ENCODE peak calls at places on chromosomes 4 and X, in six cellular contexts. One of them, this sample, is unnamed.

GRCh38 chr4:17809667-17810066 is 890 bp downstream of the DCAF16 start:
- DNase-seq in Peyer's patch: no peak
- DNase-seq in GM12878: no peak
- DNase-seq in breast epithelium: no peak
- DNase-seq in endothelial cell of umbilical vein: peak
- DNase-seq in transverse colon: no peak
- DNase-seq in this sample: no peak

GRCh38 chrX:53280703-53281320 is 572 bp downstream of the IQSEC2 start:
- DNase-seq in Peyer's patch: no peak
- DNase-seq in GM12878: no peak
- DNase-seq in breast epithelium: no peak
- DNase-seq in endothelial cell of umbilical vein: peak
- DNase-seq in transverse colon: peak
- DNase-seq in this sample: no peak

GRCh38 chr4:20378181-20378580 is 126.5 kb downstream of the SLIT2 start:
- DNase-seq in Peyer's patch: no peak
- DNase-seq in GM12878: no peak
- DNase-seq in breast epithelium: no peak
- DNase-seq in endothelial cell of umbilical vein: no peak
- DNase-seq in transverse colon: no peak
- DNase-seq in this sample: no peak

GRCh38 chr4:6909970-6910339 is 329 bp downstream of the TBC1D14 start:
- DNase-seq in Peyer's patch: peak
- DNase-seq in GM12878: no peak
- DNase-seq in breast epithelium: no peak
- DNase-seq in endothelial cell of umbilical vein: no peak
- DNase-seq in transverse colon: peak
- DNase-seq in this sample: no peak

GRCh38 chrX:87468941-87469340 is 48.7 kb upstream of the KLHL4 start:
- DNase-seq in Peyer's patch: no peak
- DNase-seq in GM12878: no peak
- DNase-seq in breast epithelium: no peak
- DNase-seq in endothelial cell of umbilical vein: no peak
- DNase-seq in transverse colon: no peak
- DNase-seq in this sample: no peak

GRCh38 chrX:57172544-57172943 is 35.3 kb upstream of the SPIN2A start:
- DNase-seq in Peyer's patch: no peak
- DNase-seq in GM12878: no peak
- DNase-seq in breast epithelium: no peak
- DNase-seq in endothelial cell of umbilical vein: no peak
- DNase-seq in transverse colon: no peak
- DNase-seq in this sample: no peak

GRCh38 chr4:54226399-54227260 is 2.5 kb upstream of the PDGFRA start:
- DNase-seq in Peyer's patch: no peak
- DNase-seq in GM12878: no peak
- DNase-seq in breast epithelium: no peak
- DNase-seq in endothelial cell of umbilical vein: no peak
- DNase-seq in transverse colon: peak
- DNase-seq in this sample: no peak

GRCh38 chr4:63556332-63556731 is 852.9 kb downstream of the TECRL start:
- DNase-seq in Peyer's patch: no peak
- DNase-seq in GM12878: no peak
- DNase-seq in breast epithelium: no peak
- DNase-seq in endothelial cell of umbilical vein: no peak
- DNase-seq in transverse colon: no peak
- DNase-seq in this sample: no peak

GRCh38 chr4:5142726-5143125 is 91.4 kb downstream of the STK32B start:
- DNase-seq in Peyer's patch: no peak
- DNase-seq in GM12878: no peak
- DNase-seq in breast epithelium: no peak
- DNase-seq in endothelial cell of umbilical vein: peak
- DNase-seq in transverse colon: peak
- DNase-seq in this sample: peak

GRCh38 chrX:16578218-16578617 is 71.7 kb upstream of the S100G start:
- DNase-seq in Peyer's patch: no peak
- DNase-seq in GM12878: no peak
- DNase-seq in breast epithelium: no peak
- DNase-seq in endothelial cell of umbilical vein: no peak
- DNase-seq in transverse colon: no peak
- DNase-seq in this sample: no peak

GRCh38 chrX:10079155-10079711 is 77.5 kb upstream of the CLCN4 start:
- DNase-seq in Peyer's patch: no peak
- DNase-seq in GM12878: no peak
- DNase-seq in breast epithelium: no peak
- DNase-seq in endothelial cell of umbilical vein: no peak
- DNase-seq in transverse colon: no peak
- DNase-seq in this sample: peak

GRCh38 chr4:128363966-128364365 is 76.4 kb upstream of the PGRMC2 start:
- DNase-seq in Peyer's patch: no peak
- DNase-seq in GM12878: no peak
- DNase-seq in breast epithelium: no peak
- DNase-seq in endothelial cell of umbilical vein: no peak
- DNase-seq in transverse colon: no peak
- DNase-seq in this sample: no peak

GRCh38 chrX:23752740-23753435 is 9.8 kb upstream of the ACOT9 start:
- DNase-seq in Peyer's patch: no peak
- DNase-seq in GM12878: no peak
- DNase-seq in breast epithelium: no peak
- DNase-seq in endothelial cell of umbilical vein: peak
- DNase-seq in transverse colon: no peak
- DNase-seq in this sample: no peak

GRCh38 chr4:108749119-108749518 is 13.7 kb downstream of the ETNPPL start:
- DNase-seq in Peyer's patch: no peak
- DNase-seq in GM12878: no peak
- DNase-seq in breast epithelium: no peak
- DNase-seq in endothelial cell of umbilical vein: no peak
- DNase-seq in transverse colon: no peak
- DNase-seq in this sample: no peak

GRCh38 chr4:54229631-54230478 is 762 bp downstream of the PDGFRA start:
- DNase-seq in Peyer's patch: no peak
- DNase-seq in GM12878: no peak
- DNase-seq in breast epithelium: no peak
- DNase-seq in endothelial cell of umbilical vein: no peak
- DNase-seq in transverse colon: no peak
- DNase-seq in this sample: no peak

GRCh38 chr4:122703868-122704267 is 28.6 kb upstream of the BBS12 start:
- DNase-seq in Peyer's patch: no peak
- DNase-seq in GM12878: no peak
- DNase-seq in breast epithelium: no peak
- DNase-seq in endothelial cell of umbilical vein: no peak
- DNase-seq in transverse colon: no peak
- DNase-seq in this sample: no peak

GRCh38 chr4:70863099-70863790 is 23.6 kb upstream of the GRSF1 start:
- DNase-seq in Peyer's patch: no peak
- DNase-seq in GM12878: peak
- DNase-seq in breast epithelium: no peak
- DNase-seq in endothelial cell of umbilical vein: no peak
- DNase-seq in transverse colon: no peak
- DNase-seq in this sample: no peak

GRCh38 chr4:173360587-173361221 is 10.1 kb upstream of the SAP30 start:
- DNase-seq in Peyer's patch: no peak
- DNase-seq in GM12878: no peak
- DNase-seq in breast epithelium: no peak
- DNase-seq in endothelial cell of umbilical vein: peak
- DNase-seq in transverse colon: no peak
- DNase-seq in this sample: no peak

GRCh38 chrX:129773649-129774458 is 5.9 kb upstream of the SASH3 start:
- DNase-seq in Peyer's patch: no peak
- DNase-seq in GM12878: no peak
- DNase-seq in breast epithelium: no peak
- DNase-seq in endothelial cell of umbilical vein: no peak
- DNase-seq in transverse colon: no peak
- DNase-seq in this sample: no peak

GRCh38 chr4:185839204-185839712 is 27.3 kb upstream of the SORBS2 start:
- DNase-seq in Peyer's patch: no peak
- DNase-seq in GM12878: no peak
- DNase-seq in breast epithelium: no peak
- DNase-seq in endothelial cell of umbilical vein: peak
- DNase-seq in transverse colon: peak
- DNase-seq in this sample: no peak

GRCh38 chrX:132786217-132786616 is 172.2 kb downstream of the HS6ST2 start:
- DNase-seq in Peyer's patch: no peak
- DNase-seq in GM12878: no peak
- DNase-seq in breast epithelium: no peak
- DNase-seq in endothelial cell of umbilical vein: no peak
- DNase-seq in transverse colon: no peak
- DNase-seq in this sample: no peak

GRCh38 chrX:30572678-30573077 is 4.9 kb downstream of the TASL start:
- DNase-seq in Peyer's patch: no peak
- DNase-seq in GM12878: no peak
- DNase-seq in breast epithelium: no peak
- DNase-seq in endothelial cell of umbilical vein: no peak
- DNase-seq in transverse colon: no peak
- DNase-seq in this sample: no peak

GRCh38 chrX:30573125-30573524 is 4.4 kb downstream of the TASL start:
- DNase-seq in Peyer's patch: no peak
- DNase-seq in GM12878: no peak
- DNase-seq in breast epithelium: no peak
- DNase-seq in endothelial cell of umbilical vein: no peak
- DNase-seq in transverse colon: no peak
- DNase-seq in this sample: no peak

GRCh38 chrX:30576881-30577280 is 685 bp downstream of the TASL start:
- DNase-seq in Peyer's patch: no peak
- DNase-seq in GM12878: no peak
- DNase-seq in breast epithelium: no peak
- DNase-seq in endothelial cell of umbilical vein: no peak
- DNase-seq in transverse colon: no peak
- DNase-seq in this sample: no peak

GRCh38 chrX:30580641-30581040 is 3.1 kb upstream of the TASL start:
- DNase-seq in Peyer's patch: no peak
- DNase-seq in GM12878: no peak
- DNase-seq in breast epithelium: no peak
- DNase-seq in endothelial cell of umbilical vein: no peak
- DNase-seq in transverse colon: no peak
- DNase-seq in this sample: no peak

GRCh38 chrX:30577362-30577961 is at the start of gene TASL:
- DNase-seq in Peyer's patch: peak
- DNase-seq in GM12878: peak
- DNase-seq in breast epithelium: no peak
- DNase-seq in endothelial cell of umbilical vein: no peak
- DNase-seq in transverse colon: peak
- DNase-seq in this sample: no peak
- TF ChIP-seq POLR2A in Peyer's patch: no peak
- TF ChIP-seq POLR2A in GM12878: peak
- TF ChIP-seq POLR2A in breast epithelium: no peak
- TF ChIP-seq POLR2A in endothelial cell of umbilical vein: no peak
- TF ChIP-seq POLR2A in transverse colon: peak
- TF ChIP-seq POLR2A in this sample: no peak

DNA sequence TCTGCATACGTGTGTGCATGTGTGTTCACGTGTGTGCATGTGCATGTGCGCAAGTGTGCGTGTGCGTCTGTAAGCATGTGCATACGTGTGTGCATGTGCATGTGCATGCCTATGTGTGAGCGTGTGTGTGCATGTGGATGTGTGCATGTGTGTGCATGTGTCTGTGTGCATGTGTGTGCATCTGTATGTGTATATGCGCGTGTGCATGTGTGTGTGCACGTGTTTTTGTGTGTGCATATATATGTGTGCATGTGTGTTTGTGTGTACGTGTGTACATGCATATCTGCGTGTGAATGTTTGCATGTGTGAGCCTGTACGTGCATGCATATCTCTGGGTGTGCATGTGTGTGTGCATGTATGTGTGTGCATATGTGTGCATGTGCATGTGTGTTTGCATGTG is 35.7 kb upstream of the DRD5 start:
- DNase-seq in Peyer's patch: no peak
- DNase-seq in GM12878: no peak
- DNase-seq in breast epithelium: no peak
- DNase-seq in endothelial cell of umbilical vein: peak
- DNase-seq in transverse colon: no peak
- DNase-seq in this sample: no peak
- H3K4me3 ChIP-seq in Peyer's patch: no peak
- H3K4me3 ChIP-seq in GM12878: no peak
- H3K4me3 ChIP-seq in breast epithelium: no peak
- H3K4me3 ChIP-seq in endothelial cell of umbilical vein: no peak
- H3K4me3 ChIP-seq in transverse colon: no peak
- H3K4me3 ChIP-seq in this sample: no peak

DNA sequence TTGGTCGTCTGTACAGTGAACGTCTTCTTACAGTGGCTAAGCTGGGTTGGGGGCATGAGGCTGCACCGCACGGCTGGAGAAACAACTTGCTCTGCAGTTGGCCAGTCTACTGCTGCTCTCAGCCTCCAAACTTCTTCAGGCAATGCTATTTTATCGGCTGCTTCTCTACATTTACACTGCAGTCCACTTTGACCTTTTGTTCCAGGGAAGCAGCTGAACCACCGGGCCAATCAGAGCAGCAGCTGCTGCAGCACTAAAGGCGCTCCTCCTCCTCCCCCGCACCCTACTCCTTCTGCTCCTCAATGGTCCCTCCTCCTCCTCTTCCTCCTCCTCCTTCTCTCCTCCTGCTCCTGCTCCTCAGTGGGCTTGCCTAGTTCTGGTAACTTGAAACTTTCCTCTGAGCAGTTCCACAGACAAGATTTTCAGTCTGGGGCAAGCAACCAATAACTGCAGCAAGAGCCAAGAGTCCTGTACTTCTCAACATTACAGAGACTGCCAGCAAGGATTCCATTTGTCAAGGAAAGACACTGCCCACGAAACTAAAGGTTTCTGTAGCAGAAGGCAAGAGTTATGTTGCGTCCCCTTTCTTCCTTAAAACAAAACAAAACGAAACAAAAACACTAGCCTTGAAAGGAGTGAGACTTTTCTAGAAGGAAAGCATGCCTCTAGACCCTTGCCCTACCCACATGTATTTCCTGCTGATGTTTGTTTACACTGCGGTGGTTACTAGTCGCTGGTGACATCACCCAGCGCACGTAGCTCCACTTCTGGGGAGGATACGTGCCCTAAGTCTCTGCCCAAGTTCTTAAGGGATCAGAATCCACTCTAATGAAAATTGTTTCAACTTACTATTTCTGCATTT is 125.7 kb upstream of the NAP1L5 start:
- DNase-seq in Peyer's patch: peak
- DNase-seq in GM12878: peak
- DNase-seq in breast epithelium: peak
- DNase-seq in endothelial cell of umbilical vein: peak
- DNase-seq in transverse colon: peak
- DNase-seq in this sample: peak
- TF ChIP-seq POLR2A in Peyer's patch: peak
- TF ChIP-seq POLR2A in GM12878: no peak
- TF ChIP-seq POLR2A in breast epithelium: peak
- TF ChIP-seq POLR2A in endothelial cell of umbilical vein: peak
- TF ChIP-seq POLR2A in transverse colon: peak
- TF ChIP-seq POLR2A in this sample: peak

DNA sequence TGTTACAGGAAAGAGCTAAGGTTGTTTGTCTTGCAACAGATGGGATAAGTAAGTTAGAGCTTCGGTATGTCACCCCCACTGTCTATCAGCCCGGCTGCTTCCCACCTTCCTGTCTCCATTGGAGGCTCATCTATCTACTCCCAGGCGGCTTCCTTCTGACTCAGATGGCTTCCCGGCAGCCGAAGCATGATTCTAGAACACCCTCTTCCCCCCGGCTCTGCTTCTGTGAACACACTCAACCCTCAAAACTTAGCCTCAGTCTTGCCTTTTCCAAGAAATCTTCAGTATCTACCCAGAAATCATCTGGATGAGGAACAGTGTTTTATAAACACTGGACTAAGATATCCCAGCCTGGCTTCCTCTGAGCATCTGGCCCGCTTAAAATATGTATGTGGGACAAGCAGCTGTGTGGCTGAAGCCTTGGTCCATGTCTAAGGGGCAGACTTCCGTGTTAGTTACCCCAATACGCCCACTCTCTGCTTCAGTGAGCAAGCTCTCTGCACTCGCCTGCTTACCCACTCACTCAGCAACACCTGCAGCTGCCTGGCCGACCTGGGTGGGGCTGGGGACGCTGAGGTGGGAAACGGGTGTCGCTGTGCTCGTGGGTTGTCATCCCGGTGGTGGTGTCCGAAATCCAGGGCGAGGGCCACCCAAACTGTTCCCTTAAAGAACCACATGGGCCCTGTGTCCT is 12.0 kb upstream of the SLC2A9 start:
- DNase-seq in Peyer's patch: peak
- DNase-seq in GM12878: no peak
- DNase-seq in breast epithelium: no peak
- DNase-seq in endothelial cell of umbilical vein: peak
- DNase-seq in transverse colon: no peak
- DNase-seq in this sample: no peak
- H3K4me3 ChIP-seq in Peyer's patch: no peak
- H3K4me3 ChIP-seq in GM12878: no peak
- H3K4me3 ChIP-seq in breast epithelium: no peak
- H3K4me3 ChIP-seq in endothelial cell of umbilical vein: no peak
- H3K4me3 ChIP-seq in transverse colon: no peak
- H3K4me3 ChIP-seq in this sample: no peak

This sample was measured in stomach.